ENCODE peak calls at places on chromosomes 16 and 17, in seven cellular contexts. O is NB4, J is pancreas, D is adrenal gland, E is AG04449, P is HFF-Myc, H is cardiac muscle cell. Q is an unnamed sample.

GRCh38 chr17:78172284-78173024 is 4.1 kb downstream of the SYNGR2 start:
- DNase-seq in O (peak), J (no peak), D (peak), E (no peak), P (no peak), H (peak), Q (no peak)

GRCh38 chr17:77892469-77893143 is 65.9 kb upstream of the TNRC6C start:
- DNase-seq in O (no peak), J (no peak), D (no peak), E (no peak), P (no peak), H (peak), Q (no peak)

GRCh38 chr16:85098565-85098964 is 13.7 kb downstream of the CIBAR2 start:
- DNase-seq in O (no peak), J (no peak), D (no peak), E (no peak), P (no peak), H (no peak), Q (no peak)

GRCh38 chr16:34803683-34804416 is 1344.4 kb downstream of the TP53TG3F start:
- DNase-seq in O (no peak), J (no peak), D (peak), E (no peak), P (no peak), H (no peak), Q (no peak)

GRCh38 chr17:15945493-15946209 is 721 bp downstream of the ADORA2B start:
- DNase-seq in O (peak), J (no peak), D (no peak), E (no peak), P (no peak), H (peak), Q (no peak)

GRCh38 chr17:82332669-82333278 is 792 bp downstream of the SECTM1 start:
- DNase-seq in O (peak), J (peak), D (peak), E (no peak), P (no peak), H (no peak), Q (no peak)

GRCh38 chr17:1200440-1200839 is 20.7 kb upstream of the ABR start:
- DNase-seq in O (no peak), J (no peak), D (no peak), E (no peak), P (no peak), H (no peak), Q (no peak)

GRCh38 chr16:61042736-61043135 is 993.5 kb downstream of the CDH8 start:
- DNase-seq in O (peak), J (no peak), D (no peak), E (no peak), P (no peak), H (peak), Q (no peak)

GRCh38 chr17:45310380-45311324 is 6.2 kb downstream of the MAP3K14 start:
- DNase-seq in O (no peak), J (peak), D (peak), E (no peak), P (no peak), H (no peak), Q (no peak)

GRCh38 chr16:53844796-53845195 is 140.8 kb downstream of the FTO start:
- DNase-seq in O (no peak), J (no peak), D (no peak), E (no peak), P (no peak), H (no peak), Q (no peak)

GRCh38 chr16:68345958-68346635 is 35.3 kb downstream of the PRMT7 start:
- DNase-seq in O (no peak), J (no peak), D (no peak), E (no peak), P (no peak), H (no peak), Q (no peak)

GRCh38 chr17:76869209-76869877 is 1.1 kb downstream of the MGAT5B start:
- DNase-seq in O (no peak), J (no peak), D (no peak), E (no peak), P (no peak), H (no peak), Q (no peak)

GRCh38 chr17:80479246-80479566 is 2.8 kb upstream of the NPTX1 start:
- DNase-seq in O (no peak), J (no peak), D (no peak), E (no peak), P (no peak), H (no peak), Q (no peak)

GRCh38 chr17:68491381-68491849 is 20.8 kb upstream of the PRKAR1A start:
- DNase-seq in O (peak), J (peak), D (peak), E (no peak), P (no peak), H (peak), Q (no peak)

GRCh38 chr17:80223142-80223815 is 3.1 kb downstream of the SLC26A11 start:
- DNase-seq in O (no peak), J (no peak), D (no peak), E (no peak), P (no peak), H (no peak), Q (no peak)

GRCh38 chr17:70345061-70345460 is 175.7 kb downstream of the KCNJ2 start:
- DNase-seq in O (no peak), J (no peak), D (no peak), E (no peak), P (no peak), H (no peak), Q (no peak)

GRCh38 chr16:4928227-4928626 is 8.7 kb downstream of the PPL start:
- DNase-seq in O (no peak), J (no peak), D (no peak), E (no peak), P (no peak), H (no peak), Q (no peak)

GRCh38 chr16:10240854-10241613 is 58.8 kb upstream of the GRIN2A start:
- DNase-seq in O (no peak), J (no peak), D (no peak), E (no peak), P (no peak), H (no peak), Q (no peak)

GRCh38 chr16:10828851-10829331 is 10.3 kb upstream of the TVP23A start:
- DNase-seq in O (no peak), J (peak), D (peak), E (no peak), P (peak), H (no peak), Q (peak)

GRCh38 chr17:8189041-8189710 is 804 bp downstream of the BORCS6 start:
- DNase-seq in O (no peak), J (peak), D (peak), E (no peak), P (no peak), H (no peak), Q (no peak)

GRCh38 chr17:37312137-37312923 is 63.5 kb upstream of the C17orf78 start:
- DNase-seq in O (no peak), J (no peak), D (no peak), E (no peak), P (no peak), H (no peak), Q (no peak)

GRCh38 chr17:58376472-58376921 is 24.5 kb upstream of the SUPT4H1 start:
- DNase-seq in O (peak), J (no peak), D (no peak), E (no peak), P (no peak), H (no peak), Q (no peak)

GRCh38 chr16:71453051-71453450 is 9.0 kb downstream of the ZNF23 start:
- DNase-seq in O (no peak), J (no peak), D (no peak), E (no peak), P (no peak), H (no peak), Q (no peak)

GRCh38 chr17:16919663-16920627 is 52.0 kb downstream of the TNFRSF13B start:
- DNase-seq in O (no peak), J (no peak), D (no peak), E (no peak), P (no peak), H (no peak), Q (no peak)

GRCh38 chr16:68948230-68948910 is 105.0 kb downstream of the TANGO6 start:
- DNase-seq in O (no peak), J (no peak), D (no peak), E (no peak), P (no peak), H (no peak), Q (no peak)

GRCh38 chr17:4735825-4736651 is 3.6 kb upstream of the ZMYND15 start:
- DNase-seq in O (peak), J (no peak), D (peak), E (no peak), P (no peak), H (no peak), Q (no peak)

GRCh38 chr17:81870155-81870977 is 771 bp downstream of the ARHGDIA start:
- DNase-seq in O (peak), J (peak), D (peak), E (no peak), P (no peak), H (peak), Q (no peak)

GRCh38 chr17:78476149-78476548 is 97.7 kb downstream of the PGS1 start:
- DNase-seq in O (no peak), J (no peak), D (no peak), E (no peak), P (no peak), H (no peak), Q (no peak)

GRCh38 chr17:80941743-80942211 is 49.9 kb upstream of the CHMP6 start:
- DNase-seq in O (no peak), J (no peak), D (no peak), E (no peak), P (no peak), H (no peak), Q (no peak)

GRCh38 chr16:22264786-22265185 is 32.4 kb upstream of the POLR3E start:
- DNase-seq in O (no peak), J (no peak), D (no peak), E (no peak), P (peak), H (no peak), Q (no peak)

GRCh38 chr16:22267764-22268163 is 29.4 kb upstream of the POLR3E start:
- DNase-seq in O (no peak), J (no peak), D (no peak), E (no peak), P (no peak), H (no peak), Q (no peak)

GRCh38 chr16:22262460-22262859 is 34.7 kb upstream of the POLR3E start:
- DNase-seq in O (no peak), J (no peak), D (no peak), E (no peak), P (no peak), H (no peak), Q (no peak)

GRCh38 chr16:22266546-22266945 is 30.7 kb upstream of the POLR3E start:
- DNase-seq in O (no peak), J (no peak), D (no peak), E (no peak), P (no peak), H (no peak), Q (no peak)

GRCh38 chr16:22265351-22265750 is 31.9 kb upstream of the POLR3E start:
- DNase-seq in O (no peak), J (no peak), D (no peak), E (no peak), P (no peak), H (no peak), Q (no peak)
- H3K4me3 ChIP-seq in O (no peak), J (no peak), D (no peak), E (no peak), P (no peak), H (no peak), Q (no peak)

DNA sequence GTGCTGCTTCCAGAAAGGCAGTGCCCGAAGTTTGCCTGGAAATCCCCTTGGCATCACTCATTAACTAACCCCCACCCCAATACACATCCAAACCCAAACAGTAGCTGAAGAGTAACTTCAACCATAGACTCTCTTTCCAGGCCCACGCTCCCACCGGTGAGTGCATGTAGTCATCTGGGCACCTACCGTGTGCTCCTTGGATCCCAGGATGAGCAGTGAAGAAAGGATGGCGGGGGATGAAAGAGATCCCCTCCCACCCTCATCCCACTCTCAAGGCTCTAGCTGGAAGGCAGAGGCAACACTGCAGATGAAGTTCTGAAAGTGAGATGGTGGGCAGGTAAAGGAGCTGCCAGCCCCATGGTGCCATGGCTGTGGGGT is 305.0 kb downstream of the SOX9 start:
- DNase-seq in O (no peak), J (no peak), D (no peak), E (no peak), P (no peak), H (no peak), Q (no peak)
- H3K4me3 ChIP-seq in O (no peak), J (no peak), D (no peak), E (no peak), P (no peak), H (no peak), Q (no peak)

GRCh38 chr17:66543526-66543925 is 241.1 kb downstream of the PRKCA start:
- DNase-seq in O (no peak), J (no peak), D (no peak), E (no peak), P (no peak), H (no peak), Q (no peak)

GRCh38 chr17:66541461-66542182 is 239.2 kb downstream of the PRKCA start:
- DNase-seq in O (peak), J (no peak), D (no peak), E (no peak), P (no peak), H (no peak), Q (no peak)

GRCh38 chr17:66542967-66543525 is 240.6 kb downstream of the PRKCA start:
- DNase-seq in O (no peak), J (no peak), D (no peak), E (no peak), P (no peak), H (no peak), Q (peak)

GRCh38 chr17:66540131-66540781 is 237.8 kb downstream of the PRKCA start:
- DNase-seq in O (peak), J (no peak), D (no peak), E (no peak), P (no peak), H (no peak), Q (peak)

DNA sequence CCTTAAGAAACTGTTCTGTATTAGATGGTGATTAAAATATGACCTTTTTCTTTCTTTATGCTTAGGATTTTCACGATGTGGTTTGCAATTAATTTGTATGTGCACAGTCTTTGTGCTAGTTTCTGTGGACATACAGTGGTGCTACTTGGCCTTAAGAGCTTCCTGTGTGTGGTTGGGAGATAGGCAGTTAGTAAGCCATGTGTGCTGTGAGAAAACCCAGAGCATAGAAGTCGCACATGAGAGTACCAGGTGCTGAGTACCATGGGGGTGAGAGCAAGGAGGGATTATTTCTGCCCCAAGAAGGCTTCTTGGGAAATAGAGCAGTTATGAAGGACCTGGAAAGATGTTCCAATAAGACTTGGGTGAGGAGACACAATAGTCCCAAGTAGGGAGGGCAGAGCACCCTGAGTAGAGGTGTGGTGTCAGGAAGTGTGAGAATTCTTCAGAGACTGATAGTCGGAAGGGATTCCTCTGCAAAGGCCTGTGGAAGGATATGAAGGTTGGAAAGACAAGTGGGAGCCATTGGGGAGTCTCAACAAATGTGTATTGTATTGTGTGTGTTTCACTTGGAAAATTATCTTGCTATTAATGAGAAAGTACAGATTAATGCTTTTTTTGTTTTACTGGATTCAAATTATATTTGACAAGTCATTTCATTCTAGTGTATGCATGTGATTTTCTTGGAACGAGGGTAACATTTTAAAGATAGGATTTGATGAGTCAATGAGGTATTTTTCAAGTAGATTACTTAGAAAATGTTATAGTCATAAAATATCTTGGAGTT is 240.0 kb downstream of the PRKCA start:
- DNase-seq in O (peak), J (no peak), D (no peak), E (no peak), P (no peak), H (no peak), Q (peak)
- H3K4me3 ChIP-seq in O (no peak), J (no peak), D (no peak), E (no peak), P (no peak), H (no peak), Q (no peak)

DNA sequence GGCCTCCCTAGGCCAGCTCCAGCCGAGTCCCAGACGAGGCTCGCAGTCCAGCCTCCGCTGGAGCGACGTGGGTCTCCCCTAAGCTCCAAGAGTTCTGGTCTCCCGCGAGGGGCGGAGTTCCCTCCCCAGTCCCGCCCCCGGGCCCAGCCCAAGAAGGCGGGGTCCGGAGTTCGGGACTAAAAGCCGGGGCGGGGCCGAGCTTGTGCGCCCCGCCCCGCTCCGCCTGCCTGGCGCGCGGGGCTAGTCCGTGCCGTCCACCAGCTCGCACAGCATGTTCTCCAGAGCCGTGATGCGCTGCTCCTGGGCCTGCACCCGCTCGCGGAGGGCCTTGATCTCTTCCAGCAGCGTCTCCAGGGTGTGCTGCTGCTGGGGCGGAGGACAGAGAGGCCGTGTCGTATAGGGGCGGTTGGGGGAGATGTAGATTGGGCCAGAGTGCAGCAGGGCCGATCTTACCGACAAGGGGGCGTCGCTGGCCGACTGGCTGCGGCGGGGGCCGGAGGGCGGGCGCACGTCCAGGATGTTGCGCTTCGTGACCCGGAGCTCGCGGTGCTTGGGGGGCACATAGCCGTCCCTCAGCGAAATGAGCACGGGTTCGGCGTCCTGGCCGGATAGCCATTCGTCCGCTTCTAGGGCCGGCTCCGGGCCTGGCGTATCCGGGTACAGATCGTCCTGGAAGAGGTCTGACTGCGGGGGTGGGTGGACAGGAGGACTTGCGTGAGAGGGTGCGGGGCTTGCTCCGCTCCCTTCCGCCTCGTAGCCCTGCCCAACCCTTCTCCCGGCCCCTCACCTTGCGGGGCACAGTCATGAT is 7.0 kb downstream of the CORO6 start:
- DNase-seq in O (peak), J (peak), D (peak), E (no peak), P (no peak), H (peak), Q (peak)
- H3K4me3 ChIP-seq in O (peak), J (peak), D (peak), E (peak), P (peak), H (no peak), Q (peak)

DNA sequence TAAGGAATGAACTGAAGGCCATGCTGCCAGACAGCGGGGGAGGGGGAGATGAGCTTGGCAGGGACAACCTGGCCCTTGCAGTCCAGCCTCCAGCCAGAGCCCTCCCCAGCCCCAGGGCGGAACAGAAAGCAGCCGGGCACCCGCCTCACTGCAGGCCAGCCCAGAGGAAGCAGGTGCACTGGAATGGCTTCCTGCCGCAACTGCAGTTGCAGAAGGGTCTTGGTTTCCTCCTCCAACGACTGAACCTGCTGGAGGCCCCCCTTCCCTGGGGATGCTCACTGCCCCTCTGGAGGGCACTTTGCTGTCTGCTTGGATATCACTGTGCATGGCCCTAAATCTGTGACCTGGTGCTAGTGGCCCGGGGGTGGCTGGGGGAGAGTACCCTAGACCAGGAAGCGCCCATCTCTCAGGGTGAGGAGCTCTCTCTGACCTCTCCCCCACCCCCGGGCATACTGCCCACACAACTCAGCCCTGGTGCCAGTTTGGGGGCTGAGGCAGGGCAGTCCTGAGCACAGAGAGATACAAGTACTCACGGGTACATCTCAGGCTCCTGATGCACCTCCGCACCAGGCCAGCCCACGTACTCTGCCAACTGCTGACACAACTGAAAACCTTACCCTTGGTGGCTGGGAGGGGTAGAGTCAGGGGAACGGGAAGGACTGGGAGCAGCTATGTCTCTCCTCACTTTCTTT is 41.1 kb downstream of the MYO18A start:
- DNase-seq in O (peak), J (no peak), D (no peak), E (no peak), P (no peak), H (no peak), Q (no peak)
- H3K4me3 ChIP-seq in O (peak), J (no peak), D (peak), E (no peak), P (no peak), H (peak), Q (no peak)

GRCh38 chr17:57313276-57313835 is 57.0 kb downstream of the MSI2 start:
- DNase-seq in O (no peak), J (no peak), D (no peak), E (no peak), P (no peak), H (no peak), Q (no peak)
- H3K4me3 ChIP-seq in O (no peak), J (no peak), D (no peak), E (no peak), P (no peak), H (no peak), Q (no peak)

Q was measured in skeletal muscle cell.